ENCODE peak calls at places on chromosomes 7 and 10, in seven cellular contexts. C is IMR-90; P is NAMALWA; O is activated effector memory CD4-positive, alpha-beta T cell treated with anti-CD3 and anti-CD28 coated beads, Interleukin-2, amount 50 U/mL, for 16 hours; T is stimulated activated CD4-positive, alpha-beta T cell treated with anti-CD3 and anti-CD28 coated beads, TNF-alpha, amount 100 ng/mL, for 48 hours; B is fibroblast of gingiva; A is choroid plexus epithelial cell. E is an unnamed sample.
A peak's percentile ranks its signal among the peaks of the same experiment; 100 is the strongest.

GRCh38 chr10:58590924-58591323 is 78.3 kb downstream of the BICC1 start:
- DNase-seq in C (peak; percentile 44), P (no peak), O (no peak), T (no peak), B (no peak), A (peak; percentile 42), E (no peak)

GRCh38 chr7:70042533-70042932 is 444.3 kb downstream of the AUTS2 start:
- DNase-seq in C (no peak), P (no peak), O (no peak), T (no peak), B (peak; percentile 59), A (peak; percentile 59), E (no peak)

GRCh38 chr10:78976825-78977760 is 91.7 kb upstream of the ZMIZ1 start:
- DNase-seq in C (no peak), P (no peak), O (no peak), T (no peak), B (no peak), A (no peak), E (no peak)

GRCh38 chr10:59606551-59606961 is 103.1 kb downstream of the SLC16A9 start:
- DNase-seq in C (peak; percentile 3), P (no peak), O (no peak), T (no peak), B (peak; percentile 18), A (peak; percentile 52), E (peak; percentile 54)

GRCh38 chr10:114551310-114551972 is 106.6 kb downstream of the ABLIM1 start:
- DNase-seq in C (peak; percentile 14), P (no peak), O (no peak), T (no peak), B (no peak), A (peak; percentile 46), E (peak; percentile 65)

GRCh38 chr10:45421231-45422097 is 47.4 kb downstream of the ALOX5 start:
- DNase-seq in C (no peak), P (peak; percentile 40), O (peak; percentile 63), T (no peak), B (no peak), A (no peak), E (no peak)

GRCh38 chr10:49616421-49617230 is 2.8 kb downstream of the CHAT start:
- DNase-seq in C (no peak), P (no peak), O (peak; percentile 39), T (no peak), B (no peak), A (no peak), E (no peak)

GRCh38 chr10:93071674-93072224 is 1.9 kb upstream of the CYP26A1 start:
- DNase-seq in C (no peak), P (no peak), O (no peak), T (no peak), B (no peak), A (no peak), E (no peak)

GRCh38 chr10:86025509-86025908 is 341.1 kb downstream of the GRID1 start:
- DNase-seq in C (no peak), P (no peak), O (no peak), T (no peak), B (no peak), A (no peak), E (no peak)

GRCh38 chr7:142516038-142516501 is 233.2 kb upstream of the PRSS1 start:
- DNase-seq in C (peak; percentile 72), P (peak; percentile 86), O (peak; percentile 69), T (no peak), B (peak; percentile 58), A (peak; percentile 86), E (peak; percentile 33)

GRCh38 chr10:497898-498451 is 191.5 kb downstream of the DIP2C start:
- DNase-seq in C (no peak), P (no peak), O (no peak), T (no peak), B (no peak), A (no peak), E (no peak)

GRCh38 chr7:520503-521161 is 986 bp upstream of the PDGFA start:
- DNase-seq in C (no peak), P (no peak), O (no peak), T (no peak), B (no peak), A (no peak), E (no peak)

GRCh38 chr10:43026039-43026973 is 50.6 kb upstream of the RET start:
- DNase-seq in C (no peak), P (no peak), O (no peak), T (no peak), B (no peak), A (no peak), E (no peak)